ENCODE peak calls at places on chromosome 18, in ten cellular contexts. V is activated naive CD8-positive, alpha-beta T cell treated with anti-CD3 and anti-CD28 coated beads, Interleukin-2, amount 50 U/mL, for 24 hours; X is breast epithelium; A is A172; H is nucleus accumbens; Z is amniotic stem cell; P is activated CD4-positive, alpha-beta T cell treated with anti-CD3 and anti-CD28 coated beads, Interleukin-2, amount 10 ng/mL, durations not matched to agents 24 days and 14 days; W is Kasumi-1; D is NCI-H1092; M is mammary epithelial cell. N is an unnamed sample.

GRCh38 chr18:21599585-21600525 is 649 bp downstream of the ESCO1 start:
- DNase-seq in P (peak), X (peak), D (peak), A (no peak), Z (no peak), V (peak), W (peak), H (peak), M (no peak), N (peak)

GRCh38 chr18:13389491-13390131 is 171.1 kb downstream of the LDLRAD4 start:
- DNase-seq in Z (no peak), W (no peak), A (no peak), H (no peak), X (no peak), V (no peak), M (no peak), D (no peak), P (no peak), N (no peak)

GRCh38 chr18:60549338-60549960 is 176.9 kb upstream of the MC4R start:
- DNase-seq in Z (peak), V (no peak), W (peak), H (peak), A (peak), P (peak), D (peak), X (no peak), M (peak), N (peak)

GRCh38 chr18:13501896-13502295 is 224.5 kb downstream of the FAM210A start:
- DNase-seq in X (peak), Z (no peak), M (no peak), V (no peak), A (no peak), H (no peak), P (peak), W (no peak), D (no peak), N (no peak)

GRCh38 chr18:24535831-24536230 is 75.4 kb downstream of the HRH4 start:
- DNase-seq in P (no peak), M (no peak), Z (no peak), V (no peak), A (no peak), W (no peak), X (no peak), H (no peak), D (no peak), N (no peak)

GRCh38 chr18:28905509-28905908 is 728.6 kb upstream of the CDH2 start:
- DNase-seq in D (no peak), P (no peak), Z (no peak), M (peak), V (no peak), H (no peak), W (peak), A (peak), X (no peak), N (no peak)

GRCh38 chr18:40124107-40124506 is 1830.9 kb upstream of the PIK3C3 start:
- DNase-seq in Z (no peak), D (no peak), H (no peak), V (no peak), M (peak), A (peak), P (no peak), W (no peak), X (no peak), N (peak)

GRCh38 chr18:66695281-66695680 is 91.4 kb upstream of the CDH19 start:
- DNase-seq in W (no peak), P (no peak), A (no peak), Z (no peak), V (no peak), M (no peak), D (no peak), X (no peak), H (no peak), N (no peak)

GRCh38 chr18:24181806-24182205 is 42.9 kb downstream of the CABYR start:
- DNase-seq in A (peak), V (no peak), D (no peak), Z (no peak), P (no peak), H (no peak), W (no peak), M (peak), X (no peak), N (no peak)

GRCh38 chr18:48022531-48023330 is 92.3 kb upstream of the SMAD2 start:
- DNase-seq in Z (peak), V (no peak), H (peak), D (peak), W (peak), P (peak), M (peak), X (no peak), A (peak), N (no peak)